ENCODE peak calls at places on chromosomes 5 and 9, in eight cellular contexts. B is pancreas; P is Panc1; L is uterus; E is neuronal stem cell; G is body of pancreas; V is adipocyte; W is effector memory CD4-positive, alpha-beta T cell. R is an unnamed sample.
A peak's percentile ranks its signal among the peaks of the same experiment; 100 is the strongest.

GRCh38 chr5:98564836-98565235 is 208.6 kb upstream of the RGMB start:
- DNase-seq in L (no peak), E (no peak), G (no peak), V (peak; percentile 66), B (no peak), P (no peak), W (no peak), R (no peak)

GRCh38 chr5:67588389-67588788 is 391.8 kb upstream of the CD180 start:
- DNase-seq in E (no peak), W (no peak), L (no peak), G (no peak), B (no peak), V (no peak), P (no peak), R (no peak)

GRCh38 chr5:86500947-86501346 is 116.8 kb upstream of the COX7C start:
- DNase-seq in V (no peak), E (no peak), G (no peak), W (no peak), B (no peak), P (no peak), L (no peak), R (peak; percentile 19)

GRCh38 chr9:136326777-136327312 is 494 bp upstream of the GPSM1 start:
- DNase-seq in E (no peak), W (no peak), G (no peak), V (peak; percentile 34), L (no peak), B (no peak), P (no peak), R (no peak)

GRCh38 chr5:175902013-175902412 is 30.6 kb downstream of the CPLX2 start:
- DNase-seq in P (no peak), E (no peak), W (no peak), V (no peak), L (no peak), B (no peak), G (no peak), R (no peak)

GRCh38 chr5:115579747-115580173 is 22.5 kb downstream of the TICAM2 start:
- DNase-seq in G (no peak), L (no peak), B (no peak), E (no peak), V (peak; percentile 46), P (no peak), W (no peak), R (no peak)

GRCh38 chr9:78997296-78997695 is 574.5 kb upstream of the TLE4 start:
- DNase-seq in W (no peak), L (no peak), G (no peak), P (no peak), V (no peak), E (no peak), B (no peak), R (no peak)

GRCh38 chr5:5235685-5236084 is 95.6 kb downstream of the ADAMTS16 start:
- DNase-seq in L (no peak), V (no peak), E (no peak), G (no peak), B (no peak), P (no peak), W (no peak), R (no peak)

GRCh38 chr5:7330141-7330712 is 65.7 kb upstream of the ADCY2 start:
- DNase-seq in P (no peak), W (no peak), G (no peak), V (no peak), E (no peak), B (no peak), L (no peak), R (no peak)

GRCh38 chr9:129469188-129469987 is 151.5 kb downstream of the C9orf50 start:
- DNase-seq in G (no peak), E (peak; percentile 61), W (no peak), B (no peak), V (no peak), L (no peak), P (no peak), R (peak; percentile 92)

GRCh38 chr9:90014421-90014820 is 409.6 kb downstream of the GADD45G start:
- DNase-seq in L (no peak), V (no peak), P (no peak), G (no peak), W (no peak), E (no peak), B (no peak), R (no peak)

GRCh38 chr9:96135071-96135825 is 166.7 kb downstream of the HSD17B3 start:
- DNase-seq in W (no peak), B (no peak), V (peak; percentile 59), G (no peak), L (no peak), E (no peak), P (no peak), R (no peak)

GRCh38 chr9:96138616-96139015 is 163.4 kb downstream of the HSD17B3 start:
- DNase-seq in E (no peak), B (no peak), W (no peak), V (no peak), G (no peak), L (no peak), P (no peak), R (no peak)

GRCh38 chr9:96135904-96136303 is 166.1 kb downstream of the HSD17B3 start:
- DNase-seq in E (no peak), W (no peak), V (no peak), P (no peak), G (no peak), L (no peak), B (no peak), R (no peak)

GRCh38 chr9:96137666-96138429 is 164.1 kb downstream of the HSD17B3 start:
- DNase-seq in L (no peak), B (no peak), P (no peak), V (peak; percentile 33), W (no peak), G (no peak), E (no peak), R (peak; percentile 64)

GRCh38 chr9:96136992-96137665 is 164.8 kb downstream of the HSD17B3 start:
- DNase-seq in P (no peak), B (no peak), E (no peak), W (no peak), V (peak; percentile 81), L (no peak), G (peak; percentile 51), R (peak; percentile 31)
- H3K4me3 ChIP-seq in P (no peak overlapping the region), B (no peak overlapping the region), E (no peak overlapping the region), W (no peak overlapping the region), V (peak overlapping the region; percentile 71), L (no peak overlapping the region), G (no peak overlapping the region), R (no peak overlapping the region)

DNA sequence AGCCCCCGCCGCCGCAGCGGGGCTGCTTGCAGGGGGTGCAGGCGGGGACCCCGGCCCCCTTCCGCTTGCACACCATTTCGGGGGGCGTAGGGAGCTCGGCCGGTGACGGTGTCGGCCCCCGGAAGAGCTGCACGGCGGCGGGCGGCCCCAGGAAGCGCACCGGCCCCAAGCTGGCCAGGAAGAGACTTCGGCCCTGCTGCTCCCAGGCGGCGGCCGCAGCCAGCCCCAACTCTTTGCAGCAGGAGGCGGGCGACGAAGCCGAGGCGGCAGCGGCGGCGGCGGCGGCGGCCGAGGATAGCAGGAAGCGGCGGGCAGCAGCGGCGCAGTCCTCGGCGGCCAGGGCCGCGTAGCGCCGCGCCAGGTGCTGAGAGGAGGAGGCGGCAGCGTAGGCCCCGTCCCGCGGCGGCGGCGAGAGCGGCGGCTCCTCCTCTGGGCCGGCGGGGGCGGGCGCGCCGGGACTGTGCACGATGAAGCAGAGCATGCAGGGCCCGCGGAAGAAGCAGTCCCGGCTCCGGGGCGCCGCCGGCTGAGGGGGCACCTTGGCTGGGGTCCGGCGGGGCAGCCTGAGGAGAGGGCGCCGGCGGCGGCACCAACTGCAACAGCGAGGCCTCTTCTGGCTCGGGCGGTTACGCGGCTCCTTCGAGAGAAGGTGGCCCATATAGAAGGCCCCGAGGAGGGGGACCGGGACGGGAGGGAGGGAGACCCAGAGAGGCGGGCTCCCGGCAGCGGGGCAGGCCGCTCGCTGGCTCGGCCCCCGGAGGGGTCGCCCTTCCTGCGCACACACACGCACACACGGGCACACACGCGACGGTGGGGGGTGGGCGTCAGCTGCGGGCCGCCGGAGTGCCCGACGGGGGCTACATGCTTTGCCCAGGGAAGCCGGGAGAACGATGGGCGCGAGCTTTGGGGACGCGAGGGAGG is 604 bp downstream of the FBXL17 start:
- DNase-seq in P (no peak), B (peak; percentile 86), V (peak; percentile 83), W (peak; percentile 54), E (peak; percentile 59), G (peak; percentile 83), L (peak; percentile 42), R (peak; percentile 78)
- H3K4me3 ChIP-seq in P (peak overlapping the region; percentile 79), B (peak overlapping the region; percentile 94), V (peak overlapping the region; percentile 89), W (peak overlapping the region; percentile 97), E (peak overlapping the region; percentile 95), G (peak overlapping the region; percentile 64), L (peak overlapping the region; percentile 85), R (peak overlapping the region; percentile 84)

GRCh38 chr5:78591227-78591626 is 57.3 kb downstream of the LHFPL2 start:
- DNase-seq in B (no peak), E (no peak), L (no peak), P (peak; percentile 67), W (no peak), V (peak; percentile 65), G (no peak), R (peak; percentile 51)
- H3K4me3 ChIP-seq in B (no peak overlapping the region), E (no peak overlapping the region), L (no peak overlapping the region), P (no peak overlapping the region), W (no peak overlapping the region), V (peak overlapping the region; percentile 33), G (no peak overlapping the region), R (no peak overlapping the region)

GRCh38 chr5:159050408-159051091 is 49.2 kb downstream of the EBF1 start:
- DNase-seq in V (peak; percentile 56), E (no peak), P (no peak), B (no peak), L (peak; percentile 34), G (no peak), W (no peak), R (peak; percentile 39)

GRCh38 chr5:159053708-159054107 is 46.0 kb downstream of the EBF1 start:
- DNase-seq in W (no peak), V (no peak), P (no peak), L (no peak), G (no peak), B (no peak), E (no peak), R (peak; percentile 27)

GRCh38 chr5:159051431-159052281 is 48.1 kb downstream of the EBF1 start:
- DNase-seq in V (peak; percentile 47), E (no peak), L (peak; percentile 56), G (peak; percentile 22), W (no peak), B (peak; percentile 30), P (no peak), R (peak; percentile 73)

GRCh38 chr5:159053216-159053615 is 46.5 kb downstream of the EBF1 start:
- DNase-seq in W (no peak), G (no peak), L (no peak), E (no peak), V (no peak), B (no peak), P (no peak), R (no peak)

GRCh38 chr5:159052282-159053011 is 47.3 kb downstream of the EBF1 start:
- DNase-seq in G (no peak), L (no peak), W (no peak), E (no peak), P (no peak), V (no peak), B (no peak), R (peak; percentile 21)
- H3K4me3 ChIP-seq in G (no peak overlapping the region), L (peak overlapping the region; percentile 36), W (no peak overlapping the region), E (no peak overlapping the region), P (no peak overlapping the region), V (peak overlapping the region; percentile 77), B (no peak overlapping the region), R (no peak overlapping the region)

R was measured in mesendoderm.